ENCODE peak calls at places on chromosomes 4 and X, in seven cellular contexts. G, V, J, H, P, U and X are unnamed samples.

GRCh38 chr4:74424111-74424510 is 20.8 kb upstream of the AREG start:
- DNase-seq in H (no peak), U (no peak), P (no peak), J (no peak), G (no peak), V (no peak), X (no peak)

GRCh38 chr4:111475696-111476095 is 669.6 kb upstream of the FAM241A start:
- DNase-seq in J (no peak), U (no peak), G (no peak), H (no peak), V (no peak), P (no peak), X (no peak)

GRCh38 chr4:123250843-123251242 is 145.8 kb upstream of the SPRY1 start:
- DNase-seq in H (peak; percentile 72), U (no peak), G (peak; percentile 74), P (no peak), J (no peak), V (no peak), X (peak; percentile 57)

GRCh38 chr4:182066037-182066436 is 177.2 kb upstream of the TENM3 start:
- DNase-seq in P (no peak), G (no peak), J (no peak), U (no peak), H (no peak), V (no peak), X (no peak)

GRCh38 chr4:42078184-42078801 is 74.2 kb downstream of the BEND4 start:
- DNase-seq in H (no peak), J (no peak), U (no peak), P (no peak), V (no peak), G (no peak), X (no peak)

GRCh38 chr4:102799816-102800215 is 27.5 kb downstream of the UBE2D3 start:
- DNase-seq in U (no peak), V (no peak), H (no peak), P (no peak), G (no peak), J (no peak), X (no peak)

GRCh38 chr4:169251291-169252235 is 19.2 kb downstream of the SH3RF1 start:
- DNase-seq in H (no peak), P (no peak), U (no peak), G (no peak), J (peak; percentile 55), V (peak; percentile 55), X (no peak)

GRCh38 chrX:68829594-68830485 is 1.0 kb downstream of the EFNB1 start:
- DNase-seq in G (no peak), J (peak; percentile 60), P (peak; percentile 54), H (no peak), V (no peak), U (no peak), X (peak; percentile 29)

GRCh38 chr4:10587296-10587695 is 97.3 kb downstream of the CLNK start:
- DNase-seq in V (no peak), P (no peak), H (no peak), J (no peak), U (no peak), G (no peak), X (no peak)

GRCh38 chr4:83686166-83686565 is 150.3 kb downstream of the GPAT3 start:
- DNase-seq in J (no peak), U (no peak), H (no peak), V (no peak), P (no peak), G (no peak), X (peak; percentile 42)

GRCh38 chrX:19789782-19790181 is 97.6 kb downstream of the SH3KBP1 start:
- DNase-seq in V (no peak), U (no peak), J (no peak), H (no peak), P (no peak), G (no peak), X (no peak)

GRCh38 chrX:144494069-144494468 is 610.2 kb downstream of the UBE2NL start:
- DNase-seq in J (no peak), U (no peak), P (no peak), G (no peak), H (no peak), V (no peak), X (no peak)

GRCh38 chr4:52071786-52072552 is 20.9 kb downstream of the SPATA18 start:
- DNase-seq in U (no peak), H (no peak), V (no peak), J (no peak), P (no peak), G (no peak), X (no peak)

GRCh38 chr4:25029479-25030282 is 1.1 kb downstream of the LGI2 start:
- DNase-seq in G (no peak), V (no peak), J (peak; percentile 60), P (no peak), U (no peak), H (no peak), X (no peak)

GRCh38 chrX:7068939-7069367 is 78.6 kb upstream of the STS start:
- DNase-seq in V (peak; percentile 41), H (no peak), G (no peak), J (peak; percentile 79), U (no peak), P (peak; percentile 9), X (no peak)

GRCh38 chr4:104860227-104861123 is 286.2 kb upstream of the TET2 start:
- DNase-seq in J (peak; percentile 87), H (peak; percentile 54), P (peak; percentile 82), U (no peak), V (peak; percentile 48), G (peak; percentile 30), X (peak; percentile 1)

GRCh38 chrX:150365051-150365952 is 2.2 kb downstream of the MAMLD1 start:
- DNase-seq in J (peak; percentile 89), G (no peak), H (peak; percentile 68), P (peak; percentile 63), V (peak; percentile 76), U (no peak), X (peak; percentile 63)

GRCh38 chr4:82046796-82047195 is 327.0 kb downstream of the HNRNPD start:
- DNase-seq in G (no peak), J (no peak), V (no peak), H (no peak), U (no peak), P (no peak), X (no peak)

GRCh38 chr4:6620891-6621555 is 19.5 kb upstream of the MRFAP1 start:
- DNase-seq in V (no peak), H (no peak), J (no peak), U (no peak), P (no peak), G (no peak), X (no peak)

GRCh38 chr4:138175337-138175794 is 66.8 kb downstream of the SLC7A11 start:
- DNase-seq in G (peak; percentile 24), H (no peak), J (no peak), V (peak; percentile 56), P (peak; percentile 18), U (no peak), X (no peak)

GRCh38 chr4:16089156-16089555 is 5.3 kb upstream of the PROM1 start:
- DNase-seq in J (no peak), V (no peak), G (no peak), U (no peak), H (no peak), P (no peak), X (no peak)

GRCh38 chrX:153646620-153647373 is at the start of gene DUSP9:
- DNase-seq in H (no peak), G (no peak), J (peak; percentile 91), U (no peak), V (peak; percentile 38), P (peak; percentile 69), X (peak; percentile 60)

GRCh38 chrX:104566921-104567501 is 1.0 kb downstream of the IL1RAPL2 start:
- DNase-seq in P (peak; percentile 51), H (no peak), V (no peak), G (no peak), J (peak; percentile 60), U (no peak), X (peak; percentile 1)

GRCh38 chr4:182752158-182752910 is 164.9 kb downstream of the DCTD start:
- DNase-seq in J (no peak), V (peak; percentile 66), P (no peak), H (no peak), U (no peak), G (peak; percentile 32), X (peak; percentile 3)

GRCh38 chr4:56655627-56656345 is 25.3 kb downstream of the HOPX start:
- DNase-seq in J (no peak), G (no peak), H (no peak), U (no peak), P (peak; percentile 42), V (no peak), X (peak; percentile 10)

GRCh38 chr4:1517592-1518411 is 111.6 kb upstream of the NKX1-1 start:
- DNase-seq in H (no peak), G (no peak), V (no peak), P (no peak), U (no peak), J (no peak), X (no peak)

GRCh38 chrX:129984196-129984962 is 1.9 kb downstream of the BCORL1 start:
- DNase-seq in J (peak; percentile 68), H (peak; percentile 16), V (no peak), U (no peak), G (no peak), P (no peak), X (peak; percentile 21)
- H3K4me3 ChIP-seq in J (peak overlapping the region; percentile 78), H (peak overlapping the region; percentile 28), V (no peak overlapping the region), U (no peak overlapping the region), G (peak overlapping the region; percentile 62), P (no peak overlapping the region), X (peak overlapping the region; percentile 49)

DNA sequence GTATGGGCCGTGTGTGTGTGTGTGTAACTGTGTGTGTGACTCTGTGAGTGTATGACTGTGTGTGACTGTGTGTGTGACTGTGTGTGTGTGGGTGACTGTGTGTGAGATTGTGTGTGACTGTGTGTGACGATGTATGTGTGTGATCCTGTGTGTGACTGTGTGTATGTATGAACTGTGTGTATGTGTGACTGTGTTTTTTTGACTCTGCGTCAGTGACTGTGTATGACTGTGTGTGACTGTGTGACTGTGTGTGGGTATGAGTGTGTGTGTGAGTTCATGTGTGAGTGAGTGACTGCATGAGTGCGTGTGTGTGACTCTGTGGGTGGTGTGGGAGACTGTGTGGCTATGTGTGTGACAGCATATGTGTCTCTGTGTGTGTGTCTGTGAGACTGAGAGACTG is 81.8 kb downstream of the ZNF718 start:
- DNase-seq in V (no peak), G (no peak), P (no peak), J (no peak), U (no peak), H (no peak), X (no peak)
- H3K9me3 ChIP-seq in V (no peaks in the 10 kb centered on the region), G (peaks cover 45% of the 10 kb centered on the region), P (no peaks in the 10 kb centered on the region), J (peaks cover 82% of the 10 kb centered on the region), U (peaks cover 13% of the 10 kb centered on the region), H (peaks cover 42% of the 10 kb centered on the region), X (no peaks in the 10 kb centered on the region)

DNA sequence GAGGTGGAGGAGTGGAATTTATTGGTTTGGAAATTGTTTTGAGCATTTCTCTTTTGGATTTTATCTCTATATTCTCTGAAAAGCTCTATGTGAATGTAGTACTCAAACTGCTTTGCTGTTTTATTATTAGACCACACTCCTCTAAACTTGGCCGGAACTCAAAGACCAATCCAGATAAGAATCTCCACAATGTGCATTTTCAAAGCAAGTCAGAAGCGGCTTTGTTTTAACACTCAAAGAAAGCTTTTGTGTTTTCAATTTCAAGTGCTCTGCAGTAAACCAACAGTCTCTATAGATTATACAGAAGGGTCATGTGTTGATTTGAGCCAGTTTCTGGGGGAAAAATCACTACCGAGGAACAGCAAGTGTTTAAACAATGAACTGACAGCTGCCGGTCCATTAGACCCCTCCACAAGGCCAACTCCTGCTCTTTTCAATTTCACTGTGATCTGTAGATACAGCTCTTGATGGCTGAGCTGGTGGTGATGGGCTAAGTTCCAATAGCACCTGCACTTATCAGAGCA is 79.4 kb downstream of the FTHL17 start:
- DNase-seq in P (peak; percentile 62), U (no peak), H (no peak), J (no peak), V (no peak), G (no peak), X (no peak)
- H3K4me3 ChIP-seq in P (no peak overlapping the region), U (no peak overlapping the region), H (no peak overlapping the region), J (no peak overlapping the region), V (no peak overlapping the region), G (no peak overlapping the region), X (no peak overlapping the region)

GRCh38 chr4:314296-314903 is 9.1 kb upstream of the ZNF732 start:
- DNase-seq in G (no peak), H (no peak), J (no peak), P (no peak), U (no peak), V (no peak), X (no peak)
- H3K9me3 ChIP-seq in G (peaks cover 30% of the 10 kb centered on the region), H (peaks cover 10% of the 10 kb centered on the region), J (peaks cover 34% of the 10 kb centered on the region), P (no peaks in the 10 kb centered on the region), U (no peaks in the 10 kb centered on the region), V (no peaks in the 10 kb centered on the region), X (no peaks in the 10 kb centered on the region)